ENCODE peak calls at places on chromosomes 6 and 20, in nine cellular contexts. One of them, this sample, is unnamed.

GRCh38 chr6:35064508-35065440 is 76.4 kb downstream of the TCP11 start:
- DNase-seq in GM12878: no peak
- DNase-seq in tibial nerve: no peak
- DNase-seq in HepG2: no peak
- DNase-seq in H1: no peak
- DNase-seq in ovary: no peak
- DNase-seq in A549: no peak
- DNase-seq in esophagus muscularis mucosa: no peak
- DNase-seq in sigmoid colon: no peak
- DNase-seq in this sample: no peak

GRCh38 chr6:3259491-3259958 is 778 bp downstream of the PSMG4 start:
- DNase-seq in A549: peak; percentile 25
- DNase-seq in HepG2: peak; percentile 36
- DNase-seq in sigmoid colon: no peak
- DNase-seq in GM12878: no peak
- DNase-seq in esophagus muscularis mucosa: no peak
- DNase-seq in tibial nerve: no peak
- DNase-seq in H1: no peak
- DNase-seq in ovary: no peak
- DNase-seq in this sample: peak; percentile 54

GRCh38 chr20:20441259-20441658 is 73.4 kb downstream of the INSM1 start:
- DNase-seq in HepG2: no peak
- DNase-seq in A549: no peak
- DNase-seq in esophagus muscularis mucosa: no peak
- DNase-seq in ovary: no peak
- DNase-seq in sigmoid colon: no peak
- DNase-seq in H1: no peak
- DNase-seq in GM12878: no peak
- DNase-seq in tibial nerve: no peak
- DNase-seq in this sample: no peak

GRCh38 chr20:15033269-15033668 is 695.9 kb upstream of the FLRT3 start:
- DNase-seq in esophagus muscularis mucosa: no peak
- DNase-seq in sigmoid colon: no peak
- DNase-seq in H1: no peak
- DNase-seq in HepG2: no peak
- DNase-seq in ovary: no peak
- DNase-seq in A549: no peak
- DNase-seq in tibial nerve: no peak
- DNase-seq in GM12878: no peak
- DNase-seq in this sample: no peak

GRCh38 chr20:1775117-1775516 is 117.5 kb upstream of the SIRPG start:
- DNase-seq in esophagus muscularis mucosa: no peak
- DNase-seq in sigmoid colon: no peak
- DNase-seq in tibial nerve: no peak
- DNase-seq in H1: no peak
- DNase-seq in A549: no peak
- DNase-seq in ovary: no peak
- DNase-seq in HepG2: no peak
- DNase-seq in GM12878: no peak
- DNase-seq in this sample: no peak

GRCh38 chr20:54133434-54134427 is 40.1 kb downstream of the CYP24A1 start:
- DNase-seq in A549: no peak
- DNase-seq in ovary: no peak
- DNase-seq in tibial nerve: no peak
- DNase-seq in HepG2: peak; percentile 100
- DNase-seq in GM12878: no peak
- DNase-seq in H1: no peak
- DNase-seq in esophagus muscularis mucosa: no peak
- DNase-seq in sigmoid colon: no peak
- DNase-seq in this sample: no peak

GRCh38 chr6:86949776-86950175 is 12.4 kb downstream of the HTR1E start:
- DNase-seq in H1: no peak
- DNase-seq in A549: no peak
- DNase-seq in esophagus muscularis mucosa: no peak
- DNase-seq in sigmoid colon: no peak
- DNase-seq in GM12878: no peak
- DNase-seq in HepG2: no peak
- DNase-seq in ovary: no peak
- DNase-seq in tibial nerve: no peak
- DNase-seq in this sample: no peak

GRCh38 chr20:24729896-24730605 is 219.0 kb upstream of the CST7 start:
- DNase-seq in sigmoid colon: no peak
- DNase-seq in esophagus muscularis mucosa: peak; percentile 77
- DNase-seq in HepG2: no peak
- DNase-seq in tibial nerve: no peak
- DNase-seq in ovary: no peak
- DNase-seq in GM12878: no peak
- DNase-seq in A549: no peak
- DNase-seq in H1: no peak
- DNase-seq in this sample: no peak

GRCh38 chr6:46490425-46491200 is 636 bp downstream of the RCAN2 start:
- DNase-seq in sigmoid colon: peak; percentile 68
- DNase-seq in esophagus muscularis mucosa: no peak
- DNase-seq in HepG2: no peak
- DNase-seq in tibial nerve: no peak
- DNase-seq in ovary: peak; percentile 27
- DNase-seq in GM12878: no peak
- DNase-seq in H1: no peak
- DNase-seq in A549: no peak
- DNase-seq in this sample: peak; percentile 27

GRCh38 chr6:45587229-45588060 is 209.7 kb upstream of the SUPT3H start:
- DNase-seq in HepG2: no peak
- DNase-seq in A549: no peak
- DNase-seq in esophagus muscularis mucosa: peak; percentile 45
- DNase-seq in ovary: no peak
- DNase-seq in tibial nerve: no peak
- DNase-seq in H1: no peak
- DNase-seq in sigmoid colon: no peak
- DNase-seq in GM12878: no peak
- DNase-seq in this sample: no peak

GRCh38 chr20:19411811-19412210 is 199.4 kb downstream of the SLC24A3 start:
- DNase-seq in sigmoid colon: no peak
- DNase-seq in H1: no peak
- DNase-seq in HepG2: no peak
- DNase-seq in esophagus muscularis mucosa: no peak
- DNase-seq in GM12878: no peak
- DNase-seq in ovary: peak; percentile 23
- DNase-seq in A549: no peak
- DNase-seq in tibial nerve: no peak
- DNase-seq in this sample: no peak

GRCh38 chr6:87909849-87910248 is 137.8 kb upstream of the SPACA1 start:
- DNase-seq in tibial nerve: no peak
- DNase-seq in esophagus muscularis mucosa: no peak
- DNase-seq in sigmoid colon: no peak
- DNase-seq in GM12878: no peak
- DNase-seq in H1: no peak
- DNase-seq in HepG2: no peak
- DNase-seq in A549: no peak
- DNase-seq in ovary: no peak
- DNase-seq in this sample: no peak

GRCh38 chr20:52943185-52943841 is 28.8 kb upstream of the TSHZ2 start:
- DNase-seq in A549: no peak
- DNase-seq in HepG2: peak; percentile 31
- DNase-seq in GM12878: no peak
- DNase-seq in tibial nerve: no peak
- DNase-seq in H1: no peak
- DNase-seq in esophagus muscularis mucosa: no peak
- DNase-seq in sigmoid colon: no peak
- DNase-seq in ovary: no peak
- DNase-seq in this sample: no peak

GRCh38 chr20:18187020-18187419 is 49.4 kb downstream of the KAT14 start:
- DNase-seq in esophagus muscularis mucosa: no peak
- DNase-seq in GM12878: no peak
- DNase-seq in sigmoid colon: no peak
- DNase-seq in HepG2: no peak
- DNase-seq in tibial nerve: no peak
- DNase-seq in A549: no peak
- DNase-seq in H1: no peak
- DNase-seq in ovary: no peak
- DNase-seq in this sample: no peak

GRCh38 chr6:132712366-132712765 is 1.5 kb downstream of the VNN1 start:
- DNase-seq in A549: no peak
- DNase-seq in H1: no peak
- DNase-seq in sigmoid colon: no peak
- DNase-seq in esophagus muscularis mucosa: no peak
- DNase-seq in HepG2: no peak
- DNase-seq in ovary: no peak
- DNase-seq in tibial nerve: no peak
- DNase-seq in GM12878: no peak
- DNase-seq in this sample: no peak

GRCh38 chr6:98636941-98637340 is 197.4 kb upstream of the POU3F2 start:
- DNase-seq in A549: no peak
- DNase-seq in HepG2: no peak
- DNase-seq in ovary: no peak
- DNase-seq in esophagus muscularis mucosa: no peak
- DNase-seq in tibial nerve: no peak
- DNase-seq in H1: no peak
- DNase-seq in sigmoid colon: no peak
- DNase-seq in GM12878: no peak
- DNase-seq in this sample: no peak
- H3K27ac ChIP-seq in A549: no peak overlapping the region
- H3K27ac ChIP-seq in HepG2: no peak overlapping the region
- H3K27ac ChIP-seq in ovary: no peak overlapping the region
- H3K27ac ChIP-seq in esophagus muscularis mucosa: no peak overlapping the region
- H3K27ac ChIP-seq in tibial nerve: no peak overlapping the region
- H3K27ac ChIP-seq in H1: no peak overlapping the region
- H3K27ac ChIP-seq in sigmoid colon: no peak overlapping the region
- H3K27ac ChIP-seq in GM12878: no peak overlapping the region
- H3K27ac ChIP-seq in this sample: no peak overlapping the region

GRCh38 chr6:4906293-4906941 is 97.4 kb downstream of the RPP40 start:
- DNase-seq in sigmoid colon: no peak
- DNase-seq in H1: no peak
- DNase-seq in A549: no peak
- DNase-seq in GM12878: no peak
- DNase-seq in tibial nerve: no peak
- DNase-seq in ovary: no peak
- DNase-seq in esophagus muscularis mucosa: peak; percentile 74
- DNase-seq in HepG2: no peak
- DNase-seq in this sample: no peak
- TF ChIP-seq EP300 in sigmoid colon: no peak
- TF ChIP-seq EP300 in H1: no peak
- TF ChIP-seq EP300 in A549: no peak
- TF ChIP-seq EP300 in GM12878: no peak
- TF ChIP-seq EP300 in tibial nerve: no peak
- TF ChIP-seq EP300 in ovary: no peak
- TF ChIP-seq EP300 in esophagus muscularis mucosa: no peak
- TF ChIP-seq EP300 in HepG2: no peak
- TF ChIP-seq EP300 in this sample: no peak

DNA sequence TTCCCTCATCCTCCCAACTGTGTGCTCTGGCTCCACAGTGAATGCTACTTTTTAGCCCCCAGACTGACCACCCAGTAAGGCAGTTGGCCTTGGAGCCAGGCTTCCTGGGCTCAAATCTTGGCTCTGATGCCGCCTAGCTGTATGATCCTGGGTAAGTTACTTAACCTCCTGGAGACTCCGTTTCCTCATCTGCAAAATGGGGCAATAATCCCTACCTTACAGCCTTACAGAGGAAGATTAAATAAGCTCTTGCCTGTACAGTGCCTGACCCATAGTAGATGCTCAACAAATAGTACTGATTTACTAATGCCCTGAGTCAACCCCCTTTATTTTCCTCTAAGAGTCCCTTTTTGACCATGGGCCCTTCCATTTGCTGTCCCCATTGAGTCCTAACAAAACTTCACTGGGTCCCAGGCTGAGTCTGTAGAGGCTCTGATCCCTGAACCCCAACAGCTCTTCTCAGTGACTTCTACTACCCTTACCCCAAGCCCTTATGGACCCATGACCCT is 31.2 kb downstream of the FOXP4 start:
- DNase-seq in tibial nerve: no peak
- DNase-seq in ovary: no peak
- DNase-seq in GM12878: no peak
- DNase-seq in HepG2: no peak
- DNase-seq in sigmoid colon: no peak
- DNase-seq in esophagus muscularis mucosa: no peak
- DNase-seq in H1: no peak
- DNase-seq in A549: no peak
- DNase-seq in this sample: no peak
- H3K27ac ChIP-seq in tibial nerve: no peak overlapping the region
- H3K27ac ChIP-seq in ovary: no peak overlapping the region
- H3K27ac ChIP-seq in GM12878: no peak overlapping the region
- H3K27ac ChIP-seq in HepG2: peak overlapping the region; percentile 85
- H3K27ac ChIP-seq in sigmoid colon: no peak overlapping the region
- H3K27ac ChIP-seq in esophagus muscularis mucosa: no peak overlapping the region
- H3K27ac ChIP-seq in H1: no peak overlapping the region
- H3K27ac ChIP-seq in A549: peak overlapping the region; percentile 89
- H3K27ac ChIP-seq in this sample: peak overlapping the region; percentile 59

DNA sequence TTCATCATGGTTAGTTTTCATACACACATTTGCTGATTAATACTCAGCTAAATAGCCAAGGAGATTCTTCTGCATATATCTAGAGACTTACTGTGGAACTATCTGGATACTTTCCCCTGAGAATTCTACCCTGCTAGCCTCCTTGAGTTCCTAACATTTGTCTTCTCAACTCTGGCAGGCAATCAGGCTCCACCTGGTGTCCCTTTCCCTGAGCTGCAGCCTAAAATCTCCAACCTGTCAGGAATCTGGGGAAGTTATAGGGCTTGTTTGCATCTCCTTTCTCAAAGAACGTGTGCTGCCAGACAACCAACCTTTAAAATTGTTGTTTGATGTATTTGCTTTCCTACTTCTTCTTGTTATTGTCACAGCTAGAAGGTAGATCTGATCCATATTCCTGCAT is 73.4 kb downstream of the FUT9 start:
- DNase-seq in A549: no peak
- DNase-seq in esophagus muscularis mucosa: no peak
- DNase-seq in GM12878: no peak
- DNase-seq in HepG2: peak; percentile 20
- DNase-seq in sigmoid colon: no peak
- DNase-seq in ovary: no peak
- DNase-seq in H1: peak; percentile 29
- DNase-seq in tibial nerve: no peak
- DNase-seq in this sample: peak; percentile 36
- TF ChIP-seq EP300 in A549: no peak
- TF ChIP-seq EP300 in esophagus muscularis mucosa: no peak
- TF ChIP-seq EP300 in GM12878: no peak
- TF ChIP-seq EP300 in HepG2: no peak
- TF ChIP-seq EP300 in sigmoid colon: no peak
- TF ChIP-seq EP300 in ovary: no peak
- TF ChIP-seq EP300 in H1: no peak
- TF ChIP-seq EP300 in tibial nerve: no peak
- TF ChIP-seq EP300 in this sample: no peak

This sample was measured in stomach.